ENCODE peak calls at places on chromosomes 11 and 22, in seven cellular contexts. B, H, V, T, W, G and J are unnamed samples.

GRCh38 chr11:118128821-118129474 is 23.7 kb downstream of the SCN4B start:
- DNase-seq in G (no peak), W (no peak), V (no peak), B (no peak), T (no peak), H (no peak), J (no peak)

GRCh38 chr11:94675788-94676187 is 92.4 kb upstream of the AMOTL1 start:
- DNase-seq in T (no peak), H (no peak), W (no peak), G (no peak), V (peak), B (no peak), J (no peak)

GRCh38 chr22:35484651-35485372 is 55.8 kb upstream of the RASD2 start:
- DNase-seq in G (no peak), W (no peak), T (no peak), V (no peak), H (peak), B (no peak), J (no peak)

GRCh38 chr22:37561209-37562048 is 1.1 kb downstream of the CDC42EP1 start:
- DNase-seq in V (peak), H (peak), G (peak), W (peak), B (peak), T (peak), J (peak)

GRCh38 chr11:134382830-134383229 is 29.2 kb downstream of the B3GAT1 start:
- DNase-seq in B (no peak), W (no peak), V (no peak), T (no peak), H (no peak), G (no peak), J (no peak)

GRCh38 chr22:43222281-43222680 is 35.3 kb upstream of the TTLL12 start:
- DNase-seq in V (no peak), G (no peak), T (no peak), B (no peak), H (no peak), W (no peak), J (no peak)

GRCh38 chr11:106468091-106468490 is 390.6 kb downstream of the AASDHPPT start:
- DNase-seq in G (no peak), H (no peak), W (no peak), B (no peak), T (no peak), V (peak), J (no peak)

GRCh38 chr22:33302049-33302545 is 243.9 kb upstream of the SYN3 start:
- DNase-seq in T (peak), G (peak), W (peak), H (peak), V (peak), B (peak), J (peak)

GRCh38 chr22:32413715-32414114 is 1.7 kb upstream of the RTCB start:
- DNase-seq in B (peak), V (peak), W (no peak), H (peak), T (no peak), G (no peak), J (no peak)

GRCh38 chr22:46681010-46681409 is 57.0 kb downstream of the CERK start:
- DNase-seq in H (no peak), G (no peak), B (peak), V (no peak), T (no peak), W (no peak), J (no peak)

GRCh38 chr11:9264381-9265210 is 554 bp downstream of the DENND5A start:
- DNase-seq in W (peak), B (peak), T (peak), H (peak), G (no peak), V (peak), J (peak)

GRCh38 chr11:93542753-93543246 is 391 bp downstream of the SMCO4 start:
- DNase-seq in G (no peak), T (no peak), H (no peak), B (no peak), V (no peak), W (peak), J (no peak)

GRCh38 chr11:27398413-27398780 is 35.4 kb upstream of the CCDC34 start:
- DNase-seq in V (no peak), H (no peak), B (no peak), T (no peak), G (no peak), W (no peak), J (no peak)

GRCh38 chr22:28711820-28712777 is 29.5 kb downstream of the CHEK2 start:
- DNase-seq in G (no peak), T (peak), H (peak), W (no peak), V (peak), B (no peak), J (no peak)

GRCh38 chr11:69232821-69233760 is 60.9 kb upstream of the MYEOV start:
- DNase-seq in V (no peak), W (no peak), G (no peak), H (no peak), B (no peak), T (no peak), J (no peak)

GRCh38 chr11:18236664-18237356 is at the start of gene SAA4:
- DNase-seq in H (no peak), B (no peak), T (no peak), V (peak), G (no peak), W (no peak), J (no peak)

GRCh38 chr22:36409911-36410756 is 22.4 kb upstream of the MYH9 start:
- DNase-seq in G (peak), W (peak), H (no peak), T (peak), V (peak), B (peak), J (peak)

GRCh38 chr22:30636226-30637077 is 871 bp downstream of the SLC35E4 start:
- DNase-seq in B (peak), W (no peak), G (peak), H (peak), V (peak), T (no peak), J (no peak)

GRCh38 chr11:75567971-75568370 is 5.9 kb downstream of the SERPINH1 start:
- DNase-seq in T (no peak), H (no peak), W (no peak), V (no peak), B (no peak), G (no peak), J (no peak)

GRCh38 chr11:115488945-115489344 is 15.3 kb downstream of the CADM1 start:
- DNase-seq in T (no peak), G (no peak), W (no peak), V (no peak), H (no peak), B (no peak), J (no peak)

GRCh38 chr11:33703771-33704170 is 3.1 kb upstream of the C11orf91 start:
- DNase-seq in W (no peak), H (no peak), T (no peak), V (peak), G (no peak), B (no peak), J (no peak)

GRCh38 chr11:103530257-103530656 is 421.0 kb downstream of the DYNC2H1 start:
- DNase-seq in G (no peak), B (no peak), V (no peak), W (no peak), T (no peak), H (no peak), J (no peak)